ENCODE peak calls at places on chromosome 6, in seven cellular contexts. One of them, this sample, is unnamed. For H3K4me1 and H3K9me3, the result is how much of the 10 kb centered on the place peaks cover.

GRCh38 chr6:166561766-166562165 is 24.7 kb downstream of the RAMACL start:
- DNase-seq in transverse colon: no peak
- DNase-seq in effector memory CD4-positive, alpha-beta T cell: no peak
- DNase-seq in mesenchymal stem cell: peak
- DNase-seq in mammary epithelial cell: no peak
- DNase-seq in left ventricle myocardium inferior: no peak
- DNase-seq in psoas muscle: peak
- DNase-seq in this sample: no peak

GRCh38 chr6:165573671-165574070 is 89.4 kb downstream of the PDE10A start:
- DNase-seq in effector memory CD4-positive, alpha-beta T cell: no peak
- DNase-seq in mammary epithelial cell: no peak
- DNase-seq in mesenchymal stem cell: peak
- DNase-seq in psoas muscle: peak
- DNase-seq in transverse colon: no peak
- DNase-seq in left ventricle myocardium inferior: peak
- DNase-seq in this sample: peak

GRCh38 chr6:99002826-99003225 is 55.1 kb upstream of the FBXL4 start:
- DNase-seq in effector memory CD4-positive, alpha-beta T cell: no peak
- DNase-seq in psoas muscle: no peak
- DNase-seq in left ventricle myocardium inferior: no peak
- DNase-seq in mammary epithelial cell: no peak
- DNase-seq in transverse colon: no peak
- DNase-seq in mesenchymal stem cell: no peak
- DNase-seq in this sample: no peak

GRCh38 chr6:148441454-148441911 is 98.8 kb downstream of the SASH1 start:
- DNase-seq in mesenchymal stem cell: peak
- DNase-seq in left ventricle myocardium inferior: no peak
- DNase-seq in effector memory CD4-positive, alpha-beta T cell: no peak
- DNase-seq in mammary epithelial cell: peak
- DNase-seq in transverse colon: no peak
- DNase-seq in psoas muscle: no peak
- DNase-seq in this sample: no peak

GRCh38 chr6:119284861-119285521 is 64.6 kb downstream of the MAN1A1 start:
- DNase-seq in effector memory CD4-positive, alpha-beta T cell: no peak
- DNase-seq in left ventricle myocardium inferior: no peak
- DNase-seq in transverse colon: no peak
- DNase-seq in psoas muscle: no peak
- DNase-seq in mammary epithelial cell: peak
- DNase-seq in mesenchymal stem cell: no peak
- DNase-seq in this sample: no peak

GRCh38 chr6:133609404-133610270 is 279.3 kb upstream of the TCF21 start:
- DNase-seq in transverse colon: no peak
- DNase-seq in psoas muscle: no peak
- DNase-seq in mesenchymal stem cell: peak
- DNase-seq in effector memory CD4-positive, alpha-beta T cell: no peak
- DNase-seq in left ventricle myocardium inferior: no peak
- DNase-seq in mammary epithelial cell: peak
- DNase-seq in this sample: no peak

GRCh38 chr6:166512567-166512966 is 73.9 kb downstream of the RAMACL start:
- DNase-seq in mesenchymal stem cell: no peak
- DNase-seq in mammary epithelial cell: no peak
- DNase-seq in transverse colon: peak
- DNase-seq in psoas muscle: no peak
- DNase-seq in left ventricle myocardium inferior: no peak
- DNase-seq in effector memory CD4-positive, alpha-beta T cell: peak
- DNase-seq in this sample: no peak

GRCh38 chr6:53833147-53833546 is 38.3 kb downstream of the LRRC1 start:
- DNase-seq in psoas muscle: no peak
- DNase-seq in mesenchymal stem cell: no peak
- DNase-seq in effector memory CD4-positive, alpha-beta T cell: no peak
- DNase-seq in transverse colon: no peak
- DNase-seq in mammary epithelial cell: no peak
- DNase-seq in left ventricle myocardium inferior: no peak
- DNase-seq in this sample: no peak

GRCh38 chr6:139249387-139249786 is 42.4 kb downstream of the TXLNB start:
- DNase-seq in psoas muscle: no peak
- DNase-seq in transverse colon: no peak
- DNase-seq in mammary epithelial cell: no peak
- DNase-seq in mesenchymal stem cell: no peak
- DNase-seq in effector memory CD4-positive, alpha-beta T cell: no peak
- DNase-seq in left ventricle myocardium inferior: no peak
- DNase-seq in this sample: no peak

GRCh38 chr6:137738197-137738596 is 128.9 kb upstream of the TNFAIP3 start:
- DNase-seq in effector memory CD4-positive, alpha-beta T cell: no peak
- DNase-seq in mammary epithelial cell: peak
- DNase-seq in transverse colon: no peak
- DNase-seq in mesenchymal stem cell: peak
- DNase-seq in psoas muscle: no peak
- DNase-seq in left ventricle myocardium inferior: no peak
- DNase-seq in this sample: no peak

GRCh38 chr6:138103876-138104275 is 3.3 kb downstream of the PERP start:
- DNase-seq in left ventricle myocardium inferior: no peak
- DNase-seq in psoas muscle: no peak
- DNase-seq in effector memory CD4-positive, alpha-beta T cell: no peak
- DNase-seq in mesenchymal stem cell: no peak
- DNase-seq in transverse colon: no peak
- DNase-seq in mammary epithelial cell: peak
- DNase-seq in this sample: no peak

DNA sequence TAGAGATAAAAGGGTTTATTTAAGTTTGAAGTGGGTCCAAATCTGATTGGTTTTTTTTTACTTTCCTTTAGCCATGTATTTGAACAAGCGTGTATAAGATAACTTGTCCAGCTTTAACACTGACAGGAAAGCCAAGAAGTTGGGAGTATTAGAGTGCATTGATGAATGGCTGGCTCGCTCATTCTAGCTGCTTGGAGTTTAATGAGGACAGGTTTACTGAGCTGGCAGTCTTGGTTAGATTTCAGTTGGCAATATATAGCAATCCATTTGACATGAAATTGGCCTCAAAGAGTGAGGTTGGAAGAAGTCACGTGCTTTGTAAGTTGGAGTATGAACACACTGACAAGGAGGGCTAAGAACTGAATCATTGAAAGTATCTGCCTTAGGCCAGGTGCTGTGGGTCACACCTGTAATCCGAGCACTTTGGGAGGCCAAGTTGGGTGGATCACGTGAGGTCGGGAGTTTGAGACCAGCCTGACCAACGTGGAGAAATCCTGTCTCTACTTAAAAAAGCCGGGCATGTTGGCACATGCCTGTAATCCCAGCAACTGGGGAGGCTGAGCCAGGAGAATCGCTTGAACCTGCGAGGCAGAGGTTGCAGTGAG is 13.7 kb downstream of the SRSF3 start:
- DNase-seq in mammary epithelial cell: peak
- DNase-seq in left ventricle myocardium inferior: no peak
- DNase-seq in psoas muscle: no peak
- DNase-seq in effector memory CD4-positive, alpha-beta T cell: no peak
- DNase-seq in transverse colon: no peak
- DNase-seq in mesenchymal stem cell: no peak
- DNase-seq in this sample: no peak
- H3K4me1 ChIP-seq in mammary epithelial cell: under half
- H3K4me1 ChIP-seq in left ventricle myocardium inferior: half or more
- H3K4me1 ChIP-seq in psoas muscle: half or more
- H3K4me1 ChIP-seq in effector memory CD4-positive, alpha-beta T cell: under half
- H3K4me1 ChIP-seq in transverse colon: half or more
- H3K4me1 ChIP-seq in mesenchymal stem cell: under half
- H3K4me1 ChIP-seq in this sample: under half

GRCh38 chr6:14467591-14467990 is 350.0 kb downstream of the CD83 start:
- DNase-seq in psoas muscle: no peak
- DNase-seq in mammary epithelial cell: no peak
- DNase-seq in mesenchymal stem cell: no peak
- DNase-seq in left ventricle myocardium inferior: no peak
- DNase-seq in transverse colon: no peak
- DNase-seq in effector memory CD4-positive, alpha-beta T cell: no peak
- DNase-seq in this sample: no peak
- H3K9me3 ChIP-seq in psoas muscle: under half
- H3K9me3 ChIP-seq in mammary epithelial cell: under half
- H3K9me3 ChIP-seq in mesenchymal stem cell: under half
- H3K9me3 ChIP-seq in left ventricle myocardium inferior: under half
- H3K9me3 ChIP-seq in transverse colon: under half
- H3K9me3 ChIP-seq in effector memory CD4-positive, alpha-beta T cell: under half
- H3K9me3 ChIP-seq in this sample: under half

DNA sequence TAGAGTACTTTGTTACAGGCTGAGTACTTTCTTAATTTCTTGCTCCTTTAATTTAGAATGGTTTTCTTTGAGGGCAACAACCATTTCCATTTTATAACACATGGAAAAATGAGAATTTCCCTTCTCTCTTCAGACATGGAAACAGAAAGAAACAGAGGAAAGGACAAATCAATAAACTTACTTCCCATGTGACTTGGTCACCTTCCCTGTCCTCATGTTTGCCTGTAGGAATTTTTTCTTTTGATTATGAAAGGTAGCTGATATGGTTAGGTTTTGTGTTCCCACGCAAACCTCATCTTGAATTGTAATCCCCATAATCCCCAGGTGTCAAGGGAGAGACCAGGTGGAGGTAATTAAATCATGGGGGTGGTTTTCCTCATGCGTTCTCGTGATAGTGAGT is 169.7 kb downstream of the PHF3 start:
- DNase-seq in effector memory CD4-positive, alpha-beta T cell: no peak
- DNase-seq in mammary epithelial cell: no peak
- DNase-seq in psoas muscle: no peak
- DNase-seq in mesenchymal stem cell: no peak
- DNase-seq in left ventricle myocardium inferior: no peak
- DNase-seq in transverse colon: no peak
- DNase-seq in this sample: no peak
- H3K4me1 ChIP-seq in effector memory CD4-positive, alpha-beta T cell: under half
- H3K4me1 ChIP-seq in mammary epithelial cell: under half
- H3K4me1 ChIP-seq in psoas muscle: under half
- H3K4me1 ChIP-seq in mesenchymal stem cell: under half
- H3K4me1 ChIP-seq in left ventricle myocardium inferior: under half
- H3K4me1 ChIP-seq in transverse colon: under half
- H3K4me1 ChIP-seq in this sample: under half

GRCh38 chr6:100456881-100457220 is 7.9 kb downstream of the SIM1 start:
- DNase-seq in effector memory CD4-positive, alpha-beta T cell: no peak
- DNase-seq in mammary epithelial cell: no peak
- DNase-seq in left ventricle myocardium inferior: no peak
- DNase-seq in transverse colon: no peak
- DNase-seq in psoas muscle: no peak
- DNase-seq in mesenchymal stem cell: no peak
- DNase-seq in this sample: no peak

GRCh38 chr6:100460650-100461204 is 4.0 kb downstream of the SIM1 start:
- DNase-seq in left ventricle myocardium inferior: no peak
- DNase-seq in psoas muscle: no peak
- DNase-seq in effector memory CD4-positive, alpha-beta T cell: no peak
- DNase-seq in mammary epithelial cell: no peak
- DNase-seq in transverse colon: no peak
- DNase-seq in mesenchymal stem cell: no peak
- DNase-seq in this sample: no peak

GRCh38 chr6:100457251-100457990 is 7.3 kb downstream of the SIM1 start:
- DNase-seq in mesenchymal stem cell: no peak
- DNase-seq in effector memory CD4-positive, alpha-beta T cell: no peak
- DNase-seq in psoas muscle: peak
- DNase-seq in left ventricle myocardium inferior: no peak
- DNase-seq in mammary epithelial cell: no peak
- DNase-seq in transverse colon: no peak
- DNase-seq in this sample: no peak

GRCh38 chr6:100459291-100459690 is 5.4 kb downstream of the SIM1 start:
- DNase-seq in effector memory CD4-positive, alpha-beta T cell: no peak
- DNase-seq in mammary epithelial cell: no peak
- DNase-seq in left ventricle myocardium inferior: no peak
- DNase-seq in transverse colon: no peak
- DNase-seq in mesenchymal stem cell: no peak
- DNase-seq in psoas muscle: no peak
- DNase-seq in this sample: no peak

GRCh38 chr6:100458841-100459154 is 5.9 kb downstream of the SIM1 start:
- DNase-seq in psoas muscle: no peak
- DNase-seq in left ventricle myocardium inferior: no peak
- DNase-seq in effector memory CD4-positive, alpha-beta T cell: no peak
- DNase-seq in mammary epithelial cell: no peak
- DNase-seq in mesenchymal stem cell: no peak
- DNase-seq in transverse colon: no peak
- DNase-seq in this sample: no peak
- H3K9me3 ChIP-seq in psoas muscle: under half
- H3K9me3 ChIP-seq in left ventricle myocardium inferior: under half
- H3K9me3 ChIP-seq in effector memory CD4-positive, alpha-beta T cell: under half
- H3K9me3 ChIP-seq in mammary epithelial cell: under half
- H3K9me3 ChIP-seq in mesenchymal stem cell: under half
- H3K9me3 ChIP-seq in transverse colon: under half
- H3K9me3 ChIP-seq in this sample: under half

GRCh38 chr6:156919370-156919769 is 142.2 kb downstream of the ARID1B start:
- DNase-seq in mammary epithelial cell: no peak
- DNase-seq in transverse colon: no peak
- DNase-seq in left ventricle myocardium inferior: no peak
- DNase-seq in effector memory CD4-positive, alpha-beta T cell: no peak
- DNase-seq in psoas muscle: no peak
- DNase-seq in mesenchymal stem cell: no peak
- DNase-seq in this sample: no peak
- H3K4me1 ChIP-seq in mammary epithelial cell: under half
- H3K4me1 ChIP-seq in transverse colon: under half
- H3K4me1 ChIP-seq in left ventricle myocardium inferior: half or more
- H3K4me1 ChIP-seq in effector memory CD4-positive, alpha-beta T cell: under half
- H3K4me1 ChIP-seq in psoas muscle: under half
- H3K4me1 ChIP-seq in mesenchymal stem cell: under half
- H3K4me1 ChIP-seq in this sample: under half

DNA sequence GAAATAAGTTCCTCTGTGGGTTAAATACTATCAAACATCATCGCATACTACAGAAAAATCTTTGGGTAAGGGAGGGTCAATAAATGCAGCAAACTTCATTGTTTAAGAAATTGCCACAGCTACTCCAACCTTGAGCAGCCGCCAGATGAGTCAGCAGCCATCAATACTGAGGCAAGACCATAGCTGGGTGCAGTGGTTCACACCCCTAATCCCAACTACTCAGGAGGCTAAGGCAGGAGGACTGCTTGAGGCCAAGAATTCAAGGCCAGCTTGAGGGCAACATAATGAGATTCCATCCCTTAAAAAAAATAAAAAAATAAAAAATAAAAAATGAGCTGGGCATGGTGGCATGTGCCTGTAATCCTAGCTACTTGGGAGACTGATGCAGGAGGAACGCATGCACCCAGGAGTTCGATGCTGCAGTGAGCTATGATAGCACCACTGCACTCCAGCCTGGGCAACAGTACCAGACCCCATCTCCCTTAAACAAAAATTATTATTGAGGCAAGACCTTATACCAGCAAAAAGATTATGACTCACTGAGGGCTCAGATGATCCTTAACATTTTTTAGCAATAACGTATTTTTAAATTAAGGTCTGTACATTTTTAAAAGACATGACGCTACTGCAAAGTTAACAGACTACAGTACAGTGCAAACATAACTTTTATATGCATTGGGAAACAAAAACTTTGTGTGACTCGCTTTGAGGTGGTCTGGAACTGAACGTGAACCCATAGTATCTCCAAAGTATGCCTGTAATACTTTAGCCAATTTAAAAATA is 8.8 kb downstream of the SRPK1 start:
- DNase-seq in effector memory CD4-positive, alpha-beta T cell: no peak
- DNase-seq in left ventricle myocardium inferior: no peak
- DNase-seq in transverse colon: no peak
- DNase-seq in psoas muscle: no peak
- DNase-seq in mammary epithelial cell: no peak
- DNase-seq in mesenchymal stem cell: no peak
- DNase-seq in this sample: no peak
- H3K9me3 ChIP-seq in effector memory CD4-positive, alpha-beta T cell: under half
- H3K9me3 ChIP-seq in left ventricle myocardium inferior: under half
- H3K9me3 ChIP-seq in transverse colon: under half
- H3K9me3 ChIP-seq in psoas muscle: under half
- H3K9me3 ChIP-seq in mammary epithelial cell: under half
- H3K9me3 ChIP-seq in mesenchymal stem cell: under half
- H3K9me3 ChIP-seq in this sample: under half

DNA sequence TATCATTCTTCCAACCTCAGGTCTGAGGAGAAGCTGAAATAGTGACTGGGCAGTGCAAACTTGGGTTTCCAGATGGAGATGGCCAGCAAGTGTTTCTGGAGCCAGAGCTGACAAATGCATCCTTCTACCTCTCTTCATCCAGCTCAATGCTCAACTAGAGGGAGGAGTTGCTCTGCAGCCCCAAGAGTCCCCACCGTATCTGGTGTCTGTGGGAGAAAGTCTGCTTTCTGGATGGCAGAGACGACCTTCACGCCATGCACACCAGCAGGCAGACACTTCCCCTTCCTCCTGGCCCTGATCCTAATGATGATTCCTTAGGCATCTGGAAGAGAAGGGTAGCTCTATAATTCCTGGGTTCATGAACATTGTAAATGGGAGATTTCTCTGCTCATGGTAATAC is 127.4 kb upstream of the SPACA1 start:
- DNase-seq in transverse colon: no peak
- DNase-seq in mesenchymal stem cell: no peak
- DNase-seq in mammary epithelial cell: no peak
- DNase-seq in left ventricle myocardium inferior: no peak
- DNase-seq in psoas muscle: no peak
- DNase-seq in effector memory CD4-positive, alpha-beta T cell: no peak
- DNase-seq in this sample: no peak
- H3K4me1 ChIP-seq in transverse colon: under half
- H3K4me1 ChIP-seq in mesenchymal stem cell: under half
- H3K4me1 ChIP-seq in mammary epithelial cell: under half
- H3K4me1 ChIP-seq in left ventricle myocardium inferior: under half
- H3K4me1 ChIP-seq in psoas muscle: under half
- H3K4me1 ChIP-seq in effector memory CD4-positive, alpha-beta T cell: under half
- H3K4me1 ChIP-seq in this sample: under half